ENCODE peak calls at places on chromosome 14, in six cellular contexts. M is GM13976; H is T-helper 1 cell; E is NCI-H1105 treated with DMSO at 0.1 percent for 48 hours; L is fibroblast of the conjunctiva; W is stimulated activated CD4-positive, alpha-beta T cell treated with anti-CD3 and anti-CD28 coated beads, Interleukin-4, amount 100 ng/mL, for 24 hours. S is an unnamed sample.

GRCh38 chr14:102241147-102241546 is 63.8 kb downstream of the MOK start:
- DNase-seq in W (no peak), E (no peak), M (no peak), L (no peak), H (no peak), S (no peak)

GRCh38 chr14:105879867-105880561 is 353.6 kb downstream of the TMEM121 start:
- DNase-seq in E (no peak), W (no peak), M (no peak), H (no peak), L (no peak), S (no peak)

GRCh38 chr14:84254205-84254788 is 1275.6 kb upstream of the FLRT2 start:
- DNase-seq in M (no peak), H (no peak), E (no peak), L (peak; percentile 1), W (no peak), S (no peak)

GRCh38 chr14:33451211-33451610 is 499.7 kb downstream of the EGLN3 start:
- DNase-seq in W (no peak), H (no peak), E (no peak), L (no peak), M (no peak), S (no peak)

GRCh38 chr14:89186850-89187376 is 230.1 kb downstream of the FOXN3 start:
- DNase-seq in H (no peak), M (no peak), W (no peak), L (no peak), E (no peak), S (no peak)

GRCh38 chr14:38887696-38888095 is 215.3 kb downstream of the SEC23A start:
- DNase-seq in H (no peak), W (no peak), L (no peak), M (no peak), E (no peak), S (no peak)

GRCh38 chr14:105913861-105914260 is 387.5 kb downstream of the TMEM121 start:
- DNase-seq in L (no peak), W (no peak), M (no peak), E (no peak), H (no peak), S (no peak)

GRCh38 chr14:91415794-91416743 is 1.6 kb downstream of the CCDC88C start:
- DNase-seq in H (peak; percentile 61), W (peak; percentile 71), L (no peak), M (peak; percentile 82), E (peak; percentile 76), S (no peak)

GRCh38 chr14:61750708-61751474 is 11.3 kb upstream of the SNAPC1 start:
- DNase-seq in E (peak; percentile 79), H (peak; percentile 68), L (peak; percentile 39), W (peak; percentile 78), M (peak; percentile 90), S (peak; percentile 89)

GRCh38 chr14:52325632-52326031 is 11.5 kb downstream of the PTGER2 start:
- DNase-seq in M (no peak), H (no peak), W (no peak), L (no peak), E (no peak), S (no peak)

GRCh38 chr14:73189651-73190050 is 47.7 kb upstream of the PAPLN start:
- DNase-seq in W (no peak), E (no peak), H (no peak), L (no peak), M (no peak), S (no peak)

GRCh38 chr14:63770187-63770807 is 42.4 kb upstream of the SGPP1 start:
- DNase-seq in H (peak; percentile 32), E (no peak), M (peak; percentile 64), L (peak; percentile 36), W (peak; percentile 58), S (no peak)

GRCh38 chr14:37641117-37641516 is 45.7 kb downstream of the TTC6 start:
- DNase-seq in H (no peak), E (no peak), M (no peak), W (no peak), L (no peak), S (no peak)

GRCh38 chr14:52051861-52052260 is 17.0 kb downstream of the NID2 start:
- DNase-seq in L (no peak), W (no peak), M (no peak), H (no peak), E (no peak), S (no peak)